ENCODE peak calls at places on chromosomes 11 and 22, in seven cellular contexts. W is IMR-90, U is mesendoderm, X is mesenchymal stem cell, K is H9, M is H1, I is trophoblast cell. F is an unnamed sample.
A peak's percentile ranks its signal among the peaks of the same experiment; 100 is the strongest.

GRCh38 chr11:60263434-60263833 is 17.0 kb upstream of the MS4A4A start:
- DNase-seq in W (no peak), U (no peak), X (no peak), K (no peak), M (no peak), I (no peak), F (no peak)

GRCh38 chr11:75561426-75562047 is 516 bp upstream of the SERPINH1 start:
- DNase-seq in W (no peak), U (peak; percentile 36), X (no peak), K (peak; percentile 35), M (no peak), I (no peak), F (no peak)

GRCh38 chr22:49969751-49970527 is 9.4 kb downstream of the PIM3 start:
- DNase-seq in W (no peak), U (no peak), X (no peak), K (peak; percentile 25), M (peak; percentile 47), I (no peak), F (no peak)

GRCh38 chr11:115194798-115195101 is 309.5 kb downstream of the CADM1 start:
- DNase-seq in W (peak; percentile 76), U (no peak), X (no peak), K (no peak), M (no peak), I (no peak), F (no peak)

GRCh38 chr11:120184946-120185677 is 25.7 kb upstream of the OAF start:
- DNase-seq in W (peak; percentile 48), U (no peak), X (peak; percentile 63), K (no peak), M (peak; percentile 41), I (no peak), F (no peak)

GRCh38 chr11:35160248-35160820 is 21.4 kb downstream of the CD44 start:
- DNase-seq in W (no peak), U (peak; percentile 87), X (no peak), K (no peak), M (no peak), I (peak; percentile 88), F (no peak)

GRCh38 chr11:35145249-35145648 is 6.3 kb downstream of the CD44 start:
- DNase-seq in W (peak; percentile 60), U (no peak), X (peak; percentile 60), K (no peak), M (no peak), I (no peak), F (no peak)

GRCh38 chr11:118607401-118608267 is at the start of gene PHLDB1:
- DNase-seq in W (peak; percentile 67), U (peak; percentile 54), X (peak; percentile 83), K (peak; percentile 64), M (peak; percentile 77), I (peak; percentile 71), F (no peak)

GRCh38 chr22:29011200-29011867 is 50.3 kb downstream of the C22orf31 start:
- DNase-seq in W (no peak), U (no peak), X (no peak), K (no peak), M (no peak), I (no peak), F (peak; percentile 36)

GRCh38 chr11:33065445-33066178 is 26.2 kb downstream of the TCP11L1 start:
- DNase-seq in W (peak; percentile 64), U (peak; percentile 90), X (peak; percentile 64), K (peak; percentile 92), M (peak; percentile 84), I (peak; percentile 80), F (peak; percentile 54)

GRCh38 chr11:108973402-108974119 is 308.7 kb downstream of the DDX10 start:
- DNase-seq in W (peak; percentile 81), U (peak; percentile 81), X (peak; percentile 57), K (no peak), M (no peak), I (peak; percentile 90), F (no peak)

GRCh38 chr22:31250740-31251330 is 38.7 kb downstream of the LIMK2 start:
- DNase-seq in W (no peak), U (no peak), X (peak; percentile 60), K (no peak), M (no peak), I (peak; percentile 24), F (no peak)

GRCh38 chr22:19455585-19456370 is 8.3 kb upstream of the C22orf39 start:
- DNase-seq in W (peak; percentile 15), U (no peak), X (peak; percentile 16), K (no peak), M (no peak), I (no peak), F (no peak)

GRCh38 chr22:22124374-22124773 is 120.2 kb upstream of the VPREB1 start:
- DNase-seq in W (no peak), U (no peak), X (no peak), K (no peak), M (no peak), I (no peak), F (no peak)

GRCh38 chr11:69353696-69354544 is 60.0 kb downstream of the MYEOV start:
- DNase-seq in W (no peak), U (no peak), X (no peak), K (no peak), M (peak; percentile 45), I (no peak), F (no peak)

GRCh38 chr11:46335858-46336600 is 11.2 kb upstream of the DGKZ start:
- DNase-seq in W (no peak), U (no peak), X (no peak), K (no peak), M (no peak), I (peak; percentile 44), F (no peak)

GRCh38 chr11:118706546-118706825 is 27.0 kb upstream of the TREH start:
- DNase-seq in W (no peak), U (no peak), X (no peak), K (no peak), M (no peak), I (no peak), F (no peak)

DNA sequence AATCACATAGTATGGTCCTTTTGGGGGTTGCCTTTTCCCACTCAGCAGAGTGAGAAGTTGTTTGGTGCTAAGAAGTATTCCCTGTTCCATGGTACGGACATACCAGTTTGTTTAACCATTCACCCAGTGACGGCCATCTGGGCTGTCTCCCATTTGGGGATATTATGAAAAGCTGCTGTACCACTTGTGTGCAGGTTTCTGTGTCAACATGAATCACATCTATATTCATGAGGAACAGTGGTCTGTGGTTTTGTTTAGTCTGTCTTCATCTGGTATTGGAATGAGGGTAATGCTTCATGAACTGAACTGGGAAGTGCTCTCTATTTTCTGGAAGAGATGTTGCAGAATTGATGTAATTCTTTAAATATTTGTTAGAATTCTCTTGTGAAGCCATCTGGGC is 89.5 kb downstream of the TRMU start:
- DNase-seq in W (peak; percentile 72), U (no peak), X (peak; percentile 3), K (no peak), M (no peak), I (peak; percentile 71), F (no peak)
- H3K23ac ChIP-seq in W (no peak overlapping the region), U (no peak overlapping the region), X (no peak overlapping the region), K (no peak overlapping the region), M (no peak overlapping the region), I (no peak overlapping the region), F (no peak overlapping the region)

GRCh38 chr11:122791836-122792235 is 46.5 kb upstream of the CRTAM start:
- DNase-seq in W (peak; percentile 78), U (no peak), X (peak; percentile 74), K (no peak), M (no peak), I (peak; percentile 50), F (no peak)
- H2BK5ac ChIP-seq in W (peak overlapping the region; percentile 72), U (no peak overlapping the region), X (no peak overlapping the region), K (no peak overlapping the region), M (no peak overlapping the region), I (no peak overlapping the region), F (no peak overlapping the region)

GRCh38 chr11:65900125-65900898 is at the start of gene FOSL1:
- DNase-seq in W (peak; percentile 97), U (peak; percentile 94), X (peak; percentile 97), K (peak; percentile 99), M (peak; percentile 93), I (peak; percentile 88), F (no peak)
- H3K4me1 ChIP-seq in W (peaks cover 38% of the 10 kb centered on the region), U (no peaks in the 10 kb centered on the region), X (peaks cover 43% of the 10 kb centered on the region), K (no peaks in the 10 kb centered on the region), M (peaks cover 11% of the 10 kb centered on the region), I (peaks cover 38% of the 10 kb centered on the region), F (peaks cover 11% of the 10 kb centered on the region)

GRCh38 chr11:2717561-2717960 is 17.8 kb upstream of the KCNQ1OT1 start:
- DNase-seq in W (no peak), U (no peak), X (no peak), K (no peak), M (no peak), I (no peak), F (no peak)

GRCh38 chr11:2715716-2716350 is 16.0 kb upstream of the KCNQ1OT1 start:
- DNase-seq in W (no peak), U (no peak), X (no peak), K (no peak), M (no peak), I (no peak), F (no peak)

GRCh38 chr11:2714871-2715270 is 15.1 kb upstream of the KCNQ1OT1 start:
- DNase-seq in W (no peak), U (no peak), X (no peak), K (no peak), M (no peak), I (no peak), F (no peak)

GRCh38 chr11:2714463-2714800 is 14.6 kb upstream of the KCNQ1OT1 start:
- DNase-seq in W (no peak), U (no peak), X (no peak), K (no peak), M (no peak), I (no peak), F (no peak)

DNA sequence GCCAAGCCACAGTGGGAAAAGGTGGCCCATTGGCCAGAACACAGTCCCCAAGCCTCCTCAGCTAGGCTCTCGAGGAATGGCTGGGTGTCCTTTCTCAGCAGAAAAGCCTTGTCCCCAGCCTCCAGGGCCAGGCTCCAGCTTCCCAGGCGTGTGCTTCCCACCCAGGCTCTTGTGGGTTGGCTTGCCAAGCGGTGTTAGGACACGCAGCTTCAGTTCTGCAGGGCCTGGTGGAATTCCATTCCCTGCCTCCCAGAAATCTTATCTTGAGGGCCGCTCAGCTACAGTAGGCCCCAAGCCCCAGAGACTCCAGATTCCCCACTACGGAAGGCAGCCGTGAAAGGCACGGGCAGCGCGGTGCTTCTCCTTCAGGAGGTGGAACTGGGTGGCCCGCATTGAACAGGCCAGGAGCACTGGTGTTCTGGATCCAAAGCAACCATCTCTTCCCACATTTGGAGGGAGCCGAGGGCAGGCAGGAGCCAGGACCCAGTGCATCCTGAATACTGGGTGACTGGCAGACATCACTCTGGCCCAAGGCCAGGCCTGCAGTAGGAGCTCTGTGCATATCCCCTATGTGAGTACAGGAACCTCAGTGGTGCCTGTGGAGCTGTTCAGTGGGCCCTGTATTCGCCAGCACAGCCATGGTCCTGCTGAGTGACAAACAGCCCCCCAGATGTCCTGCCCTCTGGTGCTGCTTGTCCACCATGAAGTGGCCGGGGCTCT is 16.7 kb upstream of the KCNQ1OT1 start:
- DNase-seq in W (no peak), U (no peak), X (no peak), K (no peak), M (no peak), I (no peak), F (no peak)
- H3K23ac ChIP-seq in W (no peak overlapping the region), U (no peak overlapping the region), X (no peak overlapping the region), K (no peak overlapping the region), M (no peak overlapping the region), I (no peak overlapping the region), F (peak overlapping the region; percentile 19)